ENCODE peak calls at places on chromosomes 11 and 22, in four cellular contexts. J is ascending aorta, M is right atrium auricular region, D is sigmoid colon. C is an unnamed sample.

GRCh38 chr11:13963949-13964770 is 1.6 kb downstream of the SPON1 start:
- DNase-seq in D (no peak), M (no peak), J (no peak), C (no peak)

GRCh38 chr11:36475192-36475591 is 34.9 kb downstream of the TRAF6 start:
- DNase-seq in J (no peak), D (no peak), M (no peak), C (no peak)

GRCh38 chr11:106288988-106289387 is 211.5 kb downstream of the AASDHPPT start:
- DNase-seq in M (no peak), J (no peak), D (no peak), C (no peak)

GRCh38 chr11:60087239-60087638 is 1.2 kb upstream of the MS4A2 start:
- DNase-seq in J (no peak), D (no peak), M (no peak), C (no peak)

GRCh38 chr11:27395556-27396258 is 32.7 kb upstream of the CCDC34 start:
- DNase-seq in J (no peak), D (no peak), M (no peak), C (no peak)

GRCh38 chr11:27241316-27242122 is 121.5 kb downstream of the CCDC34 start:
- DNase-seq in M (no peak), J (no peak), D (no peak), C (no peak)

GRCh38 chr11:7547091-7547490 is 33.3 kb downstream of the PPFIBP2 start:
- DNase-seq in J (no peak), D (no peak), M (no peak), C (no peak)

GRCh38 chr11:117314840-117315239 is 1.2 kb downstream of the BACE1 start:
- DNase-seq in M (no peak), D (peak), J (no peak), C (peak)

GRCh38 chr11:113001709-113002108 is 40.5 kb downstream of the NCAM1 start:
- DNase-seq in D (no peak), J (no peak), M (no peak), C (no peak)

GRCh38 chr11:46435679-46436078 is 44.1 kb upstream of the CHRM4 start:
- DNase-seq in J (no peak), M (no peak), D (no peak), C (no peak)

GRCh38 chr22:49724893-49725489 is 102.7 kb downstream of the BRD1 start:
- DNase-seq in M (peak), J (peak), D (no peak), C (peak)

GRCh38 chr11:102940714-102941588 is 14.6 kb downstream of the MMP13 start:
- DNase-seq in M (no peak), D (no peak), J (no peak), C (peak)

GRCh38 chr11:38498721-38499120 is 1900.7 kb upstream of the RAG2 start:
- DNase-seq in M (no peak), D (no peak), J (no peak), C (no peak)

GRCh38 chr11:107218123-107219084 is 200.1 kb upstream of the GUCY1A2 start:
- DNase-seq in M (no peak), J (no peak), D (no peak), C (no peak)

GRCh38 chr22:49198705-49199084 is 629.0 kb downstream of the BRD1 start:
- DNase-seq in J (peak), D (peak), M (no peak), C (no peak)

GRCh38 chr11:12457030-12457600 is 79.7 kb downstream of the PARVA start:
- DNase-seq in D (no peak), J (no peak), M (no peak), C (no peak)

GRCh38 chr11:132335311-132335710 is 964.9 kb downstream of the NTM start:
- DNase-seq in M (peak), J (no peak), D (no peak), C (no peak)

GRCh38 chr11:72637926-72638325 is 36.3 kb downstream of the PDE2A start:
- DNase-seq in M (no peak), D (no peak), J (no peak), C (no peak)

GRCh38 chr11:61488651-61489291 is 19.8 kb upstream of the LRRC10B start:
- DNase-seq in J (no peak), D (no peak), M (no peak), C (peak)

GRCh38 chr11:15852179-15852578 is 504.2 kb downstream of the SOX6 start:
- DNase-seq in M (no peak), J (no peak), D (no peak), C (no peak)

GRCh38 chr11:15849265-15849664 is 507.1 kb downstream of the SOX6 start:
- DNase-seq in D (no peak), M (no peak), J (no peak), C (no peak)

GRCh38 chr11:15854245-15854644 is 502.1 kb downstream of the SOX6 start:
- DNase-seq in D (no peak), M (no peak), J (no peak), C (no peak)

GRCh38 chr11:15848769-15849168 is 507.6 kb downstream of the SOX6 start:
- DNase-seq in M (no peak), J (no peak), D (no peak), C (no peak)

DNA sequence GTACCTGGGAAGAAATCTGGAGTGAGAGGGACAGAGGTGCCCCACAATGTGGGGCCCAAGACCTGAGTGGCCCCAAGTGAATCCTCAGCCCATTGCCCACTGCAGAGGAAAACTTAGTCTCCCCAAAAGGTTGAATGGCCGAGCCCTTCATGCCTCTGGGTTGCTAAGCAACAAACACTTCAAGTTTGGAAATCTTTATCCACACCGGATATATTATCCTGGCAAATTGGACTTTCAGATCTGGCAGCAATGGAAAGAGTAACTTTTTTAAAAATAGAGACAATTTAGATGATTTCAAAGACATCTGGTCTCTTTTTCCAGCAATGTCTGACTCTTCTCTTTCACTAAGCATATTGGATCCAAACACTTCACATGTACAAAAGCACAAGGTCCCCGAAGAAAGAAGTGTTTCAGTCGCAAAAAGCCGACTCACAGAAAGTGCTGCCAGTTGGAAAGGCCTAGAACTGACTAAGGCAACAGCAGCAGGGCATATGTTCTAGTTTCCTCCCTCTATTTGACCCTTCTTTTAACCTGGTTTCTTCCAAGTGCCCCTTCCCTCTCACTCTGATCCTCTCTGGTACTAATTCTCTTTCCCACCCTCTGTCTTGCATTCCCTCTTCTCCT is 505.2 kb downstream of the SOX6 start:
- DNase-seq in D (no peak), J (no peak), M (no peak), C (no peak)
- H3K4me3 ChIP-seq in D (no peak), J (no peak), M (no peak), C (no peak)

GRCh38 chr11:123302751-123303195 is 107.7 kb upstream of the CLMP start:
- DNase-seq in J (no peak), D (no peak), M (no peak), C (no peak)
- H3K4me3 ChIP-seq in J (no peak), D (no peak), M (no peak), C (no peak)

DNA sequence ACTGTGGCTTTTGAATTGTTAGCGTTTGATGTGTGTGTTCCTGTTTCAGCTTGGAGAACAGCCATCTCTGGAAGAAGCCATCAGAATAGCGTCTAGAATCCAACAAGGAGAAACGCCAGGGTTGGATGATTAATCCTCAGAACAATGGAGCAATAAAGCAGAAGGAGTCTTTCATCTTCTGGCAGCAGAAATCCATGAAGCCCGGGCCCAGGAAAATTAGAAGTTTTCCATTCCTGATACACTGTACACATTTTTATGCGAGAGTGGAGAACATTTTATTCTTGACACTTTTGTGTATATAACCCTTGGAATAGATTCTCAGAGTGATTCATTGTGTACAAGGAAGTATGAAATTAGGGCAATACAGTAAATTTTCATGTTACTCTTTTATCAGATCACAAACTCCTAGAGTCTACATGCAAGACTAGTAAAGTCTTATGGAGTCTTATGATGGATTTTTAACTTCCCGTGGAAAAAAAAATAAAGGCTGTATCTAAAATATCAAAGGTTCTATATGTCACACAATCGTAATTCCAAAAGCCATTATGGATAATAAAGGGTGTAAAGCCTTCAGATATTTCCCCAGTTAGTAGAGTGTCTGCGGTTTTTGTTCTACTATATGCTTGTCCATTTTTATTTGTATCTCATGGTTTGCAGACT is 45.9 kb upstream of the WEE1 start:
- DNase-seq in M (no peak), D (peak), J (peak), C (no peak)
- H3K4me3 ChIP-seq in M (no peak), D (no peak), J (peak), C (no peak)

GRCh38 chr11:3161720-3162409 is 3.2 kb downstream of the OSBPL5 start:
- DNase-seq in J (no peak), D (no peak), M (no peak), C (no peak)
- H3K4me3 ChIP-seq in J (peak), D (no peak), M (no peak), C (no peak)

DNA sequence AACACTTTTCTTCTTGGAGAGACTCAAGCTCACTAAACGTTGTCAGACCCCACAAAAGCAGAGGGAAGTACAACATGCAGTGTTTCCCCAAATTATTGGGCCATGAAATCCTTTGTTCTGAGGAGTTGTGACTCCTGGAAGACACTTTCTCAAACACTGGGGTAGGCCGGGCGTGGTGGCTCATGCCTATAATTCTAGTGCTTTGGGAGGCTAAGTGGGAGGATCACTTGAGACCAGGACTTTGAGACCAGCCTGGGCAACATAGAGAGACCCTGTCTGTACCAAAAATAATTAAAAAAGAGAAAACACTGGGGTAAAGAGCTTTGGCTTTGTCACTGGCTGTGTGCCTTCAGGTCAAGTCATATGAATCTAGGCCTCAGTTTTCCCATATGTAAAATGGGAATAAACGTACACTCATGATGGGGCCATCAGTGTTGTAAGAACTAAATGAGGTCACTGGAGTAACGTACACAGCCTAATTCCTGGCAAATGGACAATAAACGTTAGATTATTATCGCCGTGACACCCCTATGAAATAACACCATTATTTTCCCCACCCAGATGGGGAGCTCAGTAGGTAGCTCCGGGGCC is 92.0 kb downstream of the RRM1 start:
- DNase-seq in M (peak), J (no peak), D (no peak), C (no peak)
- H3K4me3 ChIP-seq in M (peak), J (peak), D (no peak), C (peak)

DNA sequence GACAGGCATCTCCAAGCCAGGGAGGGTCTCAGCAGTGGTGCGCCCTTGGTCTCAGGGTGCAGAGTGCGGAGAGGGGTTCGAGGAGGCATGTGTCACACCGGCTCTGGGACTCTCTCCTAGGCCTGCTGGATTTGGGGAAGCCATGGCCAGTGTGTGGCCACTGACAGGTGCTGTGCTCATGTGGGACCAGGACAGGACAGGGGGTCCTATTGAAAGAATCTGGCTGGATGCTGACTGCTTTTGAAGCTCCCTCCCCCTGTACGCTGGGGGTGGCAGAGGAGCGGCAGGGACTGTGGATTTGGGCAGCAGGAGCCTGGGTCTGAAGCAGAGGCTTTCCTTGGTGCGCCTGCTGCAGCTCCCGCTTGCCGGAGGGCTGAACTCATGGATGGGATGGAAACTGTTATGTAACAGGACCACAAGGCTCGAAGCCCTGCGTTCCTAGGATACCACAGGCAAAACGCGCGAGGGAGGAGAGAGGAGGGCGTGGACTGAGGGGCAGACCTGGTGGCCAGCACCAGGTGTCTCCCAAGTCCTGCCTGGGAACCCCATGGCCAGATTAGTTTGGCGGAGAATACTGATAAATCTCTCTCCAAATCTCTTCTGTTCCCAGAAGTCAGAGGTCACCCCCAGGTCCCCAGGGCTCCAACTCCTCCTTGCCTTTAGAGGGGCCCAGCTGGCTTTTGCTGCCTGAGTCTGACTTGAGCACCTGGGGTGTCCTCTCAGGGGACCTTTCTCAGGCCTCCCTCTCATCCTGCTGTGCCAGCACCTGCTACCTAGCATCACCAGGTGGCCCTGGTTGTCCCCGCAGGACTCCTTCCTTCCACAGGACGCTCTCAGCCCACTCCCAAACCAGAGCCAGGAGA is 13.8 kb upstream of the TEF start:
- DNase-seq in D (peak), M (peak), J (no peak), C (peak)
- H3K4me3 ChIP-seq in D (peak), M (peak), J (peak), C (peak)